ENCODE peak calls at places on chromosomes 16 and 17, in four cellular contexts. R is lung, K is tibial nerve, W is HTR-8/SVneo. H is an unnamed sample.

GRCh38 chr17:59786536-59787319 is 79.3 kb downstream of the VMP1 start:
- DNase-seq in R (peak), K (peak), W (peak), H (peak)

GRCh38 chr17:42120161-42121065 is 754 bp downstream of the KAT2A start:
- DNase-seq in R (no peak), K (no peak), W (peak), H (no peak)

GRCh38 chr16:11493531-11493929 is 93.2 kb downstream of the LITAF start:
- DNase-seq in R (no peak), K (no peak), W (no peak), H (no peak)

GRCh38 chr17:607341-608060 is 107.1 kb downstream of the VPS53 start:
- DNase-seq in R (no peak), K (no peak), W (no peak), H (no peak)

GRCh38 chr17:82257473-82257872 is 16.0 kb downstream of the CSNK1D start:
- DNase-seq in R (no peak), K (no peak), W (no peak), H (no peak)

GRCh38 chr17:21470861-21471260 is 94.7 kb downstream of the KCNJ12 start:
- DNase-seq in R (no peak), K (no peak), W (no peak), H (no peak)

GRCh38 chr17:8080208-8080798 is 7.2 kb downstream of the ALOX12B start:
- DNase-seq in R (no peak), K (no peak), W (no peak), H (no peak)

GRCh38 chr17:36151891-36152638 is 24.4 kb downstream of the TBC1D3B start:
- DNase-seq in R (no peak), K (peak), W (no peak), H (no peak)

GRCh38 chr16:2372684-2373083 is 32.2 kb upstream of the ABCA3 start:
- DNase-seq in R (no peak), K (no peak), W (no peak), H (no peak)

GRCh38 chr16:70523621-70524405 is at the start of gene SF3B3:
- DNase-seq in R (peak), K (peak), W (peak), H (peak)

GRCh38 chr17:38332735-38333134 is 11.0 kb downstream of the GPR179 start:
- DNase-seq in R (no peak), K (no peak), W (no peak), H (no peak)